ENCODE peak calls at places on chromosomes 13 and 19, in four cellular contexts. K is HEK293T, I is IMR-90, M is smooth muscle cell of the brain vasculature. W is an unnamed sample.

GRCh38 chr19:51724543-51724942 is 752 bp upstream of the HAS1 start:
- DNase-seq in I (no peak), M (no peak), K (no peak), W (peak)

GRCh38 chr13:61138857-61139256 is 276.8 kb downstream of the PCDH20 start:
- DNase-seq in K (no peak), M (no peak), I (no peak), W (no peak)

GRCh38 chr13:73368608-73369007 is 309.8 kb downstream of the KLF5 start:
- DNase-seq in M (no peak), K (no peak), I (no peak), W (no peak)

GRCh38 chr13:50990540-50991506 is 81.2 kb downstream of the RNASEH2B start:
- DNase-seq in I (peak), K (peak), M (peak), W (peak)

GRCh38 chr13:51357928-51358595 is 18.6 kb downstream of the SERPINE3 start:
- DNase-seq in K (no peak), M (no peak), I (no peak), W (no peak)

GRCh38 chr19:47027586-47028371 is 8.1 kb downstream of the NPAS1 start:
- DNase-seq in M (no peak), I (no peak), K (no peak), W (no peak)

GRCh38 chr19:3572855-3573161 is at the start of gene HMG20B:
- DNase-seq in K (no peak), M (no peak), I (no peak), W (no peak)

GRCh38 chr19:42301646-42302204 is at the start of gene PRR19:
- DNase-seq in K (no peak), I (no peak), M (no peak), W (no peak)

GRCh38 chr13:74145249-74145970 is 11.2 kb upstream of the KLF12 start:
- DNase-seq in M (no peak), K (no peak), I (peak), W (peak)

GRCh38 chr19:342128-342455 is 2.5 kb downstream of the MIER2 start:
- DNase-seq in M (no peak), I (no peak), K (no peak), W (no peak)

GRCh38 chr13:107834268-107834667 is 381.1 kb downstream of the LIG4 start:
- DNase-seq in M (no peak), K (no peak), I (peak), W (peak)

W was measured in fibroblast of the aortic adventitia.